ENCODE peak calls at places on chromosomes 7 and 10, in nine cellular contexts. M is sciatic nerve; E is Calu3; F is T follicular helper cell; S is psoas muscle; K is stimulated activated CD8-positive, alpha-beta memory T cell treated with anti-CD3 and anti-CD28 coated beads, Interleukin-12 subunit alpha, Interleukin-12 subunit beta, amount 100 ng/mL, for 1 hour; H is activated CD4-positive, alpha-beta T cell treated with anti-CD3 and anti-CD28 coated beads, Interleukin-2, amount 50 U/mL, for 24 hours; R is glutamatergic neuron; Q is NCI-H2029. C is an unnamed sample.

GRCh38 chr10:79404231-79404609 is 41.2 kb downstream of the ZCCHC24 start:
- DNase-seq in M (peak), E (no peak), F (no peak), S (peak), K (no peak), H (no peak), R (peak), Q (no peak), C (no peak)

GRCh38 chr10:9643782-9644181 is 1373.9 kb upstream of the CELF2 start:
- DNase-seq in M (no peak), E (no peak), F (no peak), S (no peak), K (no peak), H (no peak), R (no peak), Q (no peak), C (no peak)

GRCh38 chr7:129090307-129090907 is 35.5 kb upstream of the TNPO3 start:
- DNase-seq in M (no peak), E (no peak), F (no peak), S (no peak), K (no peak), H (no peak), R (no peak), Q (no peak), C (no peak)

GRCh38 chr10:81843042-81843441 is 32.0 kb upstream of the NRG3 start:
- DNase-seq in M (no peak), E (peak), F (no peak), S (no peak), K (no peak), H (no peak), R (no peak), Q (no peak), C (no peak)

GRCh38 chr10:113610636-113611601 is 52.9 kb downstream of the NRAP start:
- DNase-seq in M (no peak), E (no peak), F (no peak), S (no peak), K (no peak), H (no peak), R (no peak), Q (no peak), C (no peak)

GRCh38 chr10:12214763-12215218 is 18.8 kb downstream of the CDC123 start:
- DNase-seq in M (no peak), E (peak), F (peak), S (no peak), K (no peak), H (no peak), R (no peak), Q (no peak), C (peak)

GRCh38 chr7:129144834-129145668 is 544 bp downstream of the TSPAN33 start:
- DNase-seq in M (no peak), E (peak), F (peak), S (no peak), K (no peak), H (no peak), R (no peak), Q (no peak), C (no peak)

GRCh38 chr7:42233166-42233565 is 3.8 kb downstream of the GLI3 start:
- DNase-seq in M (no peak), E (no peak), F (no peak), S (no peak), K (no peak), H (no peak), R (no peak), Q (no peak), C (no peak)

GRCh38 chr7:151905322-151905721 is 28.4 kb upstream of the PRKAG2 start:
- DNase-seq in M (no peak), E (no peak), F (no peak), S (no peak), K (no peak), H (no peak), R (no peak), Q (no peak), C (no peak)

GRCh38 chr10:132728321-132728720 is 57.6 kb downstream of the NKX6-2 start:
- DNase-seq in M (no peak), E (no peak), F (no peak), S (no peak), K (no peak), H (no peak), R (no peak), Q (no peak), C (no peak)

GRCh38 chr7:11835260-11835659 is 3.3 kb upstream of the THSD7A start:
- DNase-seq in M (no peak), E (peak), F (no peak), S (no peak), K (no peak), H (no peak), R (no peak), Q (no peak), C (peak)